ENCODE peak calls at places on chromosomes 16 and 17, in six cellular contexts. J is A549, D is endothelial cell of umbilical vein, W is K562, I is HepG2, E is GM12878. U is an unnamed sample.
A peak's percentile ranks its signal among the peaks of the same experiment; 100 is the strongest.

GRCh38 chr17:48307814-48308411 is 122.1 kb downstream of the SKAP1 start:
- DNase-seq in J (peak; percentile 58), D (peak; percentile 59), W (peak; percentile 46), I (peak; percentile 56), E (no peak), U (peak; percentile 60)

GRCh38 chr17:13510062-13510461 is 91.7 kb downstream of the HS3ST3A1 start:
- DNase-seq in J (no peak), D (no peak), W (peak; percentile 77), I (no peak), E (no peak), U (no peak)

GRCh38 chr17:76141212-76142043 is at the start of gene FOXJ1:
- DNase-seq in J (peak; percentile 99), D (peak; percentile 95), W (peak; percentile 96), I (peak; percentile 92), E (peak; percentile 48), U (peak; percentile 86)

GRCh38 chr17:38509772-38510423 is 81.6 kb downstream of the ARHGAP23 start:
- DNase-seq in J (no peak), D (peak; percentile 30), W (no peak), I (no peak), E (no peak), U (no peak)

GRCh38 chr16:56549744-56550385 is 15.0 kb upstream of the MT4 start:
- DNase-seq in J (no peak), D (no peak), W (no peak), I (no peak), E (no peak), U (no peak)

GRCh38 chr16:89574681-89575246 is 794 bp upstream of the CPNE7 start:
- DNase-seq in J (peak; percentile 92), D (peak; percentile 63), W (peak; percentile 93), I (no peak), E (no peak), U (peak; percentile 86)

GRCh38 chr17:57484081-57484666 is 227.9 kb downstream of the MSI2 start:
- DNase-seq in J (no peak), D (no peak), W (no peak), I (no peak), E (no peak), U (no peak)

GRCh38 chr16:80577485-80578280 is 36.9 kb downstream of the DYNLRB2 start:
- DNase-seq in J (no peak), D (no peak), W (no peak), I (peak; percentile 17), E (no peak), U (no peak)

GRCh38 chr17:20935740-20936139 is 107.1 kb downstream of the USP22 start:
- DNase-seq in J (no peak), D (peak; percentile 91), W (no peak), I (no peak), E (no peak), U (no peak)

GRCh38 chr16:88058817-88059216 is 107.6 kb downstream of the BANP start:
- DNase-seq in J (no peak), D (no peak), W (no peak), I (no peak), E (no peak), U (no peak)

GRCh38 chr17:10177921-10178788 is 20.3 kb downstream of the GAS7 start:
- DNase-seq in J (no peak), D (no peak), W (no peak), I (no peak), E (no peak), U (no peak)

GRCh38 chr17:8041249-8041928 is 2.5 kb downstream of the ALOX15B start:
- DNase-seq in J (peak; percentile 81), D (peak; percentile 66), W (peak; percentile 38), I (peak; percentile 49), E (no peak), U (peak; percentile 85)

DNA sequence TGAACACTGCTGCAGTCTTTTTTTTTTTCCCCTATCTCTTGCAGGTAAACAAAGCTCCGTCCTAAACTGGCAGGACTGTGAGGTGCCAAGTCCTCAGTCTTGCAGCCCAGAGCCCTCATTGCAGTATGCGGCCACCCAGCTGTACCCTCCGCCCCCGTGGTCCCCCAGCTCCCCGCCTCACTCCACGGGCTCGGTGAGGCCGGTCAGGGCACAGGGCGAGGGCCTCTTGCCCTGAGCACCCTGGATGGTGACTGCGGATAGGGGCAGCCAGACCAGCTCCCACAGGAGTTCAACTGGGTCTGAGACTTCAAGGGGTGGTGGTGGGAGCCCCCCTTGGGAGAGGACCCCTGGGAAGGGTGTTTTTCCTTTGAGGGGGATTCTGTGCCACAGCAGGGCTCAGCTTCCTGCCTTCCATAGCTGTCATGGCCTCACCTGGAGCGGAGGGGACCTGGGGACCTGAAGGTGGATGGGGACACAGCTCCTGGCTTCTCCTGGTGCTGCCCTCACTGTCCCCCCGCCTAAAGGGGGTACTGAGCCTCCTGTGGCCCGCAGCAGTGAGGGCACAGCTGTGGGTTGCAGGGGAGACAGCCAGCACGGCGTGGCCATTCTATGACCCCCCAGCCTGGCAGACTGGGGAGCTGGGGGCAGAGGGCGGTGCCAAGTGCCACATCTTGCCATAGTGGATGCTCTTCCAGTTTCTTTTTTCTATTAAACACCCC is 13.8 kb downstream of the IL34 start:
- DNase-seq in J (no peak), D (no peak), W (no peak), I (no peak), E (no peak), U (peak; percentile 9)
- TF ChIP-seq MYC in J (no peak), D (no peak), W (no peak), I (no peak), E (no peak), U (no peak)

DNA sequence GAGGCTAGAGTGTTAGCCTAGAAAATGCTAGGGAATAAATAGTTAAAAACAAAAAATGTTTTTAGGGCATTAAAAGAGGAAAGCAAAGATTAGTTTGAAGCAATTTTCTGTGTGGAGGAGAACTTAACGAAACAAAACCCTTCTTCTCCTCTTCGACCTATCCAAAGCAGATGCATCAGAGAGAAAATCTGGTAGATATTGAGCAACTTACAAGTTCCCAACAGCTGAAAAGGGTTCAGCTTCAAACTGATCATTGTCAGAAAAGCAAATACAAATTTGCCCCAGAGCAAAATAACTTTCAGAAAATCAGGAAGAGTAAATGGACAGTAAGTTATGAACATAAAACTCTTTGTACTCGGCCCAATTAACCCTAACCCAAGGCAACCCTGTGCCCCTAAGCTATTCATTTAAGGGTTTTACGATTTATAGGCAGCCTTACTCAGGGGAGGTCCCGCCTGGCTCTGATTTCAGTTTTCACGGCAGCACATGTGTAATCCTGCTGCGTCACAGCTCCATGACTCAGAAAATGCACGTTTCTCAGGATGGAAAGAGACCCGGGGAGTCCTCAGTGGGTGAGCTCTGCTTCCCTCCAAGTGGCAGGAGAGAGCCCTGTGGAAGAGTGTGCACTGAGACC is 405.7 kb upstream of the SALL1 start:
- DNase-seq in J (peak; percentile 79), D (no peak), W (no peak), I (no peak), E (no peak), U (peak; percentile 2)
- TF ChIP-seq CTCF in J (no peak), D (no peak), W (no peak), I (no peak), E (no peak), U (no peak)

GRCh38 chr17:63019138-63019873 is 53.3 kb downstream of the TANC2 start:
- DNase-seq in J (no peak), D (no peak), W (no peak), I (no peak), E (no peak), U (no peak)
- H3K4me3 ChIP-seq in J (no peak overlapping the region), D (no peak overlapping the region), W (no peak overlapping the region), I (no peak overlapping the region), E (no peak overlapping the region), U (no peak overlapping the region)

GRCh38 chr16:10961231-10961630 is 16.9 kb downstream of the CLEC16A start:
- DNase-seq in J (no peak), D (no peak), W (no peak), I (no peak), E (no peak), U (no peak)
- TF ChIP-seq MYC in J (no peak), D (no peak), W (no peak), I (no peak), E (no peak), U (no peak)

GRCh38 chr17:18044609-18045008 is 5.4 kb downstream of the GID4 start:
- DNase-seq in J (no peak), D (no peak), W (no peak), I (no peak), E (no peak), U (no peak)

GRCh38 chr17:18041776-18042175 is 2.6 kb downstream of the GID4 start:
- DNase-seq in J (no peak), D (no peak), W (no peak), I (no peak), E (no peak), U (peak; percentile 43)

GRCh38 chr17:18042969-18043368 is 3.8 kb downstream of the GID4 start:
- DNase-seq in J (no peak), D (no peak), W (no peak), I (no peak), E (no peak), U (no peak)

GRCh38 chr17:18045691-18046090 is 6.5 kb downstream of the GID4 start:
- DNase-seq in J (no peak), D (no peak), W (no peak), I (no peak), E (no peak), U (no peak)

DNA sequence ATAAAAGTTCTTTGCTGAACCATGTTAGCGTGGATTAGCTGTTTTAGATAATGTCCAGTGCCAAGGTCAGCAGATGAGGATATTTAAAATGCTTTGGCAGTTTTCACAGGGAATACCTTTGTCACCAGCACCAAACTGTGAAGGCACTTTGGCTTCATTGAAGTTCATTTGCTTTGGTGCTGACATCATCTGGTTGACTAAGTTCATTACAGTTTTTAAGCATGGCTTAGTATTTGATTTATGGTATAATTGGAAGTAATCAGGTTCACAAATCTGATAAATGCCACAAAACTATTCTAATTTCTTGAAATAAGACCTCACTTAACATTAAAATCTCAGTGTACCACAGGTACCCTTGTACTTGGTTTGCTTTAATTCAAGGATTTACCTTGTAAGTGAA is 4.3 kb downstream of the GID4 start:
- DNase-seq in J (no peak), D (peak; percentile 43), W (no peak), I (no peak), E (no peak), U (peak; percentile 43)
- TF ChIP-seq CTCF in J (peak; percentile 31), D (no peak), W (peak; percentile 33), I (peak; percentile 20), E (no peak), U (peak; percentile 18)

GRCh38 chr16:2828521-2828840 is 1.6 kb upstream of the ZG16B start:
- DNase-seq in J (no peak), D (no peak), W (no peak), I (no peak), E (no peak), U (no peak)

GRCh38 chr16:2829501-2830354 is at the start of gene ZG16B:
- DNase-seq in J (no peak), D (no peak), W (no peak), I (peak; percentile 51), E (no peak), U (no peak)

GRCh38 chr16:2831203-2831602 is 1.1 kb downstream of the ZG16B start:
- DNase-seq in J (no peak), D (no peak), W (no peak), I (no peak), E (no peak), U (no peak)

GRCh38 chr16:2828876-2829430 is 1.1 kb upstream of the ZG16B start:
- DNase-seq in J (no peak), D (no peak), W (no peak), I (no peak), E (no peak), U (no peak)

DNA sequence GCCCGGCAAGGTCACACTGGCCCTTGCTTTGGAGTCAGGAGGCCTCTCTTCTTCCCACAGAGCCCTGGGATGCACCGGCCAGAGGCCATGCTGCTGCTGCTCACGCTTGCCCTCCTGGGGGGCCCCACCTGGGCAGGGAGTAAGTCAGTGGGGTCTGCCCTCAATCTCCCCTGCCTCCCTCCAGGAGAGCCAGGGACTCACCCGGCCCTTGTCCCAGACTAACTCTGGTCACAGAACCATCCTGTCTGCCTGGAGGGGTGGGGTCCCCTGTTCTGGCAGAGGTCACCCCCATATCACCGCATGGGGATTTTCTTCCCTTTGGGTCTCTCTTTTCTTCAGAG is 222 bp downstream of the ZG16B start:
- DNase-seq in J (no peak), D (no peak), W (no peak), I (no peak), E (no peak), U (no peak)
- H3K4me3 ChIP-seq in J (no peak overlapping the region), D (no peak overlapping the region), W (no peak overlapping the region), I (peak overlapping the region; percentile 46), E (no peak overlapping the region), U (no peak overlapping the region)

U was measured in NB4.